ENCODE peak calls at places on chromosomes 12 and 14, in eight cellular contexts. U, Z, K, X, C, P, G and F are unnamed samples.

GRCh38 chr14:104150201-104151027 is 12.0 kb downstream of the KIF26A start:
- DNase-seq in X (no peak), K (no peak), P (peak), Z (no peak), U (no peak), C (no peak), G (peak), F (no peak)

GRCh38 chr12:27840229-27840999 is 60.4 kb upstream of the MANSC4 start:
- DNase-seq in C (peak), G (no peak), X (peak), K (no peak), Z (no peak), U (no peak), P (no peak), F (no peak)

GRCh38 chr14:101398011-101398410 is 163.3 kb upstream of the DIO3 start:
- DNase-seq in Z (no peak), K (no peak), X (no peak), U (no peak), P (no peak), C (no peak), G (no peak), F (no peak)

GRCh38 chr14:99517643-99518381 is 36.6 kb downstream of the CCNK start:
- DNase-seq in P (no peak), K (no peak), Z (no peak), G (no peak), U (no peak), X (no peak), C (no peak), F (no peak)

GRCh38 chr12:101372431-101372830 is 35.1 kb downstream of the ARL1 start:
- DNase-seq in K (no peak), P (no peak), Z (no peak), C (no peak), X (no peak), U (no peak), G (no peak), F (no peak)

GRCh38 chr14:95620659-95621059 is 65.6 kb upstream of the TCL1B start:
- DNase-seq in C (no peak), U (peak), P (no peak), Z (no peak), X (no peak), K (no peak), G (no peak), F (no peak)

GRCh38 chr14:52175982-52176502 is 91.5 kb upstream of the PTGDR start:
- DNase-seq in K (no peak), P (no peak), U (no peak), X (peak), Z (peak), C (no peak), G (no peak), F (no peak)

GRCh38 chr12:131095826-131096680 is 142.3 kb downstream of the ADGRD1 start:
- DNase-seq in K (peak), C (no peak), U (no peak), P (no peak), Z (no peak), G (no peak), X (no peak), F (no peak)

GRCh38 chr14:69917287-69917686 is 38.1 kb downstream of the SMOC1 start:
- DNase-seq in C (no peak), P (no peak), U (no peak), G (no peak), K (no peak), Z (no peak), X (no peak), F (no peak)

GRCh38 chr14:33799705-33800269 is 151.1 kb downstream of the EGLN3 start:
- DNase-seq in G (no peak), Z (no peak), U (no peak), K (no peak), X (no peak), C (no peak), P (no peak), F (no peak)

GRCh38 chr12:1108276-1108675 is 117.3 kb downstream of the ERC1 start:
- DNase-seq in U (no peak), X (no peak), Z (no peak), P (no peak), G (no peak), C (no peak), K (no peak), F (no peak)

GRCh38 chr14:76236172-76237130 is 84.7 kb downstream of the GPATCH2L start:
- DNase-seq in Z (no peak), X (no peak), P (peak), C (no peak), K (no peak), G (no peak), U (no peak), F (no peak)

GRCh38 chr12:29781176-29781575 is 2.6 kb downstream of the TMTC1 start:
- DNase-seq in Z (no peak), X (no peak), G (no peak), K (no peak), U (no peak), P (no peak), C (no peak), F (no peak)

GRCh38 chr12:89040146-89040964 is 311.9 kb downstream of the DUSP6 start:
- DNase-seq in P (peak), G (no peak), X (peak), C (peak), K (no peak), Z (peak), U (no peak), F (no peak)

GRCh38 chr12:12804432-12804886 is 8.7 kb upstream of the DDX47 start:
- DNase-seq in Z (no peak), U (no peak), C (peak), G (peak), P (peak), K (no peak), X (no peak), F (no peak)

GRCh38 chr14:65492277-65492676 is 79.7 kb downstream of the FUT8 start:
- DNase-seq in C (no peak), G (no peak), U (no peak), Z (no peak), P (no peak), K (no peak), X (peak), F (no peak)

GRCh38 chr14:21846227-21846885 is 172.7 kb upstream of the OR4E1 start:
- DNase-seq in X (peak), G (no peak), U (peak), K (no peak), C (no peak), Z (peak), P (no peak), F (no peak)

GRCh38 chr12:124909831-124910560 is 4.5 kb downstream of the UBC start:
- DNase-seq in G (no peak), K (no peak), U (no peak), X (no peak), P (no peak), Z (no peak), C (peak), F (no peak)

GRCh38 chr14:78705989-78706388 is 535.8 kb downstream of the NRXN3 start:
- DNase-seq in U (no peak), C (no peak), X (no peak), Z (no peak), P (no peak), G (no peak), K (no peak), F (no peak)

GRCh38 chr14:33404054-33404453 is 465.4 kb downstream of the NPAS3 start:
- DNase-seq in C (peak), X (no peak), U (no peak), K (no peak), G (peak), P (peak), Z (no peak), F (no peak)

GRCh38 chr12:55025508-55025907 is 5.7 kb downstream of the NEUROD4 start:
- DNase-seq in K (no peak), X (no peak), P (no peak), Z (no peak), G (no peak), U (no peak), C (no peak), F (no peak)

GRCh38 chr14:69543341-69544249 is 31.1 kb downstream of the CCDC177 start:
- DNase-seq in P (peak), C (peak), Z (no peak), X (peak), G (peak), U (no peak), K (peak), F (no peak)

GRCh38 chr12:79414252-79414651 is 276.5 kb downstream of the PAWR start:
- DNase-seq in G (no peak), Z (no peak), P (no peak), X (no peak), K (no peak), U (no peak), C (no peak), F (no peak)

GRCh38 chr14:47678993-47679392 is 3.6 kb upstream of the MDGA2 start:
- DNase-seq in G (no peak), Z (no peak), U (no peak), X (no peak), K (no peak), C (no peak), P (no peak), F (no peak)

GRCh38 chr14:91872517-91873470 is 5.5 kb upstream of the TC2N start:
- DNase-seq in P (no peak), X (no peak), Z (no peak), U (no peak), G (peak), K (no peak), C (no peak), F (no peak)

GRCh38 chr12:91778938-91779400 is 366.7 kb downstream of the BTG1 start:
- DNase-seq in U (peak), Z (peak), G (peak), X (peak), C (peak), K (no peak), P (peak), F (no peak)

GRCh38 chr12:6554990-6555691 is 701 bp downstream of the IFFO1 start:
- DNase-seq in K (peak), Z (no peak), U (no peak), G (no peak), P (no peak), C (no peak), X (no peak), F (no peak)

GRCh38 chr12:27554421-27555186 is 30.6 kb downstream of the PPFIBP1 start:
- DNase-seq in C (no peak), K (peak), Z (no peak), G (peak), U (no peak), P (no peak), X (no peak), F (no peak)

GRCh38 chr14:101965796-101966718 is 1.7 kb downstream of the DYNC1H1 start:
- DNase-seq in G (peak), C (no peak), U (no peak), P (no peak), Z (no peak), K (no peak), X (no peak), F (no peak)

GRCh38 chr12:11749943-11750690 is 100.6 kb downstream of the ETV6 start:
- DNase-seq in X (no peak), K (no peak), C (no peak), P (no peak), U (no peak), Z (no peak), G (no peak), F (no peak)

GRCh38 chr14:104601786-104602185 is 2.8 kb downstream of the TMEM179 start:
- DNase-seq in C (peak), Z (no peak), U (no peak), G (no peak), P (peak), K (peak), X (no peak), F (no peak)

GRCh38 chr12:80186727-80187217 is 87.4 kb downstream of the OTOGL start:
- DNase-seq in C (peak), Z (peak), U (peak), P (peak), G (peak), X (peak), K (no peak), F (no peak)

GRCh38 chr12:12983420-12984035 is 16.5 kb downstream of the HEBP1 start:
- DNase-seq in C (peak), U (peak), P (no peak), K (no peak), G (peak), X (peak), Z (no peak), F (no peak)

GRCh38 chr14:50823763-50824636 is 7.0 kb downstream of the NIN start:
- DNase-seq in G (no peak), Z (no peak), K (no peak), X (peak), U (no peak), C (no peak), P (no peak), F (no peak)

GRCh38 chr12:48442191-48442828 is 30.0 kb upstream of the ANP32D start:
- DNase-seq in K (no peak), X (no peak), G (no peak), U (peak), P (no peak), Z (no peak), C (no peak), F (no peak)

GRCh38 chr12:2805146-2805525 is 7.3 kb upstream of the ITFG2 start:
- DNase-seq in K (no peak), X (no peak), G (no peak), Z (no peak), U (no peak), P (no peak), C (no peak), F (no peak)

GRCh38 chr14:63454863-63455622 is 88.1 kb downstream of the PPP2R5E start:
- DNase-seq in X (peak), G (peak), C (peak), Z (no peak), P (peak), K (no peak), U (no peak), F (no peak)

GRCh38 chr14:31921741-31922140 is 155.4 kb upstream of the ARHGAP5 start:
- DNase-seq in G (no peak), U (no peak), X (no peak), P (no peak), Z (no peak), C (no peak), K (no peak), F (no peak)